ENCODE peak calls at places on chromosomes 6 and 20, in eight cellular contexts. F is esophagus squamous epithelium, A is fibroblast of mammary gland, I is uterus, M is AG10803, R is colonic mucosa, K is OCI-LY7, Y is foreskin fibroblast. P is an unnamed sample.

GRCh38 chr20:15682690-15683089 is 890.6 kb downstream of the KIF16B start:
- DNase-seq in F (no peak), A (peak; percentile 4), I (no peak), M (no peak), R (no peak), K (no peak), Y (peak; percentile 41), P (peak; percentile 3)

GRCh38 chr6:154478021-154478651 is 32.3 kb downstream of the CNKSR3 start:
- DNase-seq in F (no peak), A (no peak), I (peak; percentile 34), M (no peak), R (no peak), K (no peak), Y (peak; percentile 44), P (no peak)

GRCh38 chr20:59751075-59751711 is 146.9 kb downstream of the PHACTR3 start:
- DNase-seq in F (no peak), A (peak; percentile 41), I (peak; percentile 22), M (peak; percentile 79), R (peak; percentile 64), K (peak; percentile 20), Y (peak; percentile 50), P (peak; percentile 29)

GRCh38 chr6:54386295-54386694 is 78.1 kb downstream of the TINAG start:
- DNase-seq in F (no peak), A (no peak), I (no peak), M (no peak), R (no peak), K (no peak), Y (no peak), P (no peak)

GRCh38 chr20:1383621-1384404 is 9.0 kb downstream of the FKBP1A start:
- DNase-seq in F (no peak), A (no peak), I (no peak), M (no peak), R (no peak), K (no peak), Y (no peak), P (no peak)

GRCh38 chr6:27126815-27127537 is 120.5 kb upstream of the PRSS16 start:
- DNase-seq in F (peak; percentile 33), A (peak; percentile 92), I (peak; percentile 93), M (peak; percentile 89), R (peak; percentile 95), K (peak; percentile 88), Y (peak; percentile 97), P (peak; percentile 95)

GRCh38 chr20:37335642-37336368 is 10.1 kb upstream of the SRC start:
- DNase-seq in F (no peak), A (peak; percentile 39), I (no peak), M (no peak), R (no peak), K (no peak), Y (peak; percentile 44), P (no peak)

GRCh38 chr20:25580711-25581110 is 4.6 kb downstream of the NINL start:
- DNase-seq in F (no peak), A (peak; percentile 54), I (no peak), M (peak; percentile 43), R (no peak), K (no peak), Y (peak; percentile 38), P (peak; percentile 44)

GRCh38 chr6:157410088-157410487 is 29.1 kb downstream of the ZDHHC14 start:
- DNase-seq in F (no peak), A (no peak), I (no peak), M (peak; percentile 49), R (no peak), K (no peak), Y (peak; percentile 10), P (peak; percentile 37)

GRCh38 chr6:116530436-116530835 is 15.0 kb downstream of the TRAPPC3L start:
- DNase-seq in F (no peak), A (no peak), I (no peak), M (no peak), R (no peak), K (no peak), Y (no peak), P (no peak)

GRCh38 chr6:111890981-111891380 is 17.7 kb upstream of the FYN start:
- DNase-seq in F (no peak), A (no peak), I (no peak), M (peak; percentile 60), R (no peak), K (no peak), Y (peak; percentile 39), P (no peak)

GRCh38 chr6:5838656-5839396 is 167.9 kb downstream of the NRN1 start:
- DNase-seq in F (no peak), A (no peak), I (no peak), M (no peak), R (no peak), K (no peak), Y (no peak), P (no peak)

GRCh38 chr6:154535146-154535545 is 24.7 kb upstream of the CNKSR3 start:
- DNase-seq in F (no peak), A (no peak), I (no peak), M (no peak), R (no peak), K (no peak), Y (peak; percentile 31), P (peak; percentile 33)

GRCh38 chr6:90464507-90464906 is 122.4 kb downstream of the MAP3K7 start:
- DNase-seq in F (no peak), A (no peak), I (no peak), M (no peak), R (no peak), K (no peak), Y (no peak), P (no peak)

GRCh38 chr6:119880840-119881239 is 531.3 kb upstream of the MAN1A1 start:
- DNase-seq in F (no peak), A (peak; percentile 40), I (no peak), M (no peak), R (no peak), K (no peak), Y (peak; percentile 4), P (no peak)

GRCh38 chr6:47196113-47196512 is 113.6 kb downstream of the TNFRSF21 start:
- DNase-seq in F (no peak), A (peak; percentile 28), I (no peak), M (no peak), R (no peak), K (no peak), Y (no peak), P (no peak)

GRCh38 chr20:20824924-20825584 is 112.6 kb upstream of the RALGAPA2 start:
- DNase-seq in F (no peak), A (peak; percentile 34), I (peak; percentile 30), M (peak; percentile 12), R (peak; percentile 75), K (peak; percentile 44), Y (peak; percentile 4), P (peak; percentile 47)

GRCh38 chr6:56661298-56661697 is 18.6 kb upstream of the DST start:
- DNase-seq in F (no peak), A (no peak), I (no peak), M (no peak), R (no peak), K (no peak), Y (no peak), P (no peak)

GRCh38 chr6:128363424-128363823 is 157.0 kb downstream of the PTPRK start:
- DNase-seq in F (no peak), A (no peak), I (no peak), M (no peak), R (no peak), K (no peak), Y (no peak), P (no peak)

GRCh38 chr20:47296950-47297349 is 59.5 kb downstream of the ZMYND8 start:
- DNase-seq in F (no peak), A (no peak), I (no peak), M (no peak), R (no peak), K (no peak), Y (no peak), P (peak; percentile 41)
- TF ChIP-seq CTCF in F (no peak), A (no peak), I (no peak), M (no peak), R (no peak), K (peak; percentile 49), Y (no peak), P (no peak)

GRCh38 chr20:53423587-53424146 is 170.0 kb downstream of the ZNF217 start:
- DNase-seq in F (no peak), A (no peak), I (no peak), M (no peak), R (no peak), K (no peak), Y (no peak), P (no peak)
- H3K4me3 ChIP-seq in F (no peak overlapping the region), A (no peak overlapping the region), I (no peak overlapping the region), M (no peak overlapping the region), R (no peak overlapping the region), K (no peak overlapping the region), Y (no peak overlapping the region), P (no peak overlapping the region)

DNA sequence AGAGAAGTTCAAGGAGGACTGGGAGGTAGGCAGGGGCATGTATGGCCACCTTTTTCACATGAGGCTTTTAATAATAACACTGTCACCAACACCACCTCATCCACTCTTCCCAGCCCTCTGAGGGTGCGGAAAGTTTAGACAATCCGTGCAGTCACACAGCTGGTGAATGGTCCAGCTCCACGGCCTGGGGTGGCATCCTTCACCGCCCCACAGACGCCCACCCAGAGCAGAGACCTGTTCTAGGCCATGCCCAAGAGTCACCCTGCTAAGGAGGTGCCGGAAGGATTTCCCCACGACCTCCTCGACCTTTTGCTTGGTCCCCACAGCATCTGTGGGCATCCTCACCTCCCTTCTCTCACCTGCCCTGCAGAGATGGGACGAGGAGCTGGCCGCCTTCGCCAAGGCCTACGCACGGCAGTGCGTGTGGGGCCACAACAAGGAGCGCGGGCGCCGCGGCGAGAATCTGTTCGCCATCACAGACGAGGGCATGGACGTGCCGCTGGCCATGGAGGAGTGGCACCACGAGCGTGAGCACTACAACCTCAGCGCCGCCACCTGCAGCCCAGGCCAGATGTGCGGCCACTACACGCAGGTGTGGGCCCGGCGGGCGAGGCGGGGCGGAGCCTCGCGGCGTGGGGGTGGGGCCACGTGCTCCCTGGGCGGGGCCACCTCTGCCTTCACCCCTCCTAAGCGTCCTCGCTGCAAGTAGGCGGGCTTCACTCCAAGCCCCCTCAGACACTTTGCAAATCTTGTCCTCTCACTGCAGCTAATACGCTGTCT is 4.4 kb downstream of the PI16 start:
- DNase-seq in F (no peak), A (no peak), I (no peak), M (no peak), R (no peak), K (no peak), Y (no peak), P (no peak)
- TF ChIP-seq CTCF in F (no peak), A (no peak), I (no peak), M (no peak), R (no peak), K (no peak), Y (no peak), P (no peak)

GRCh38 chr6:106145741-106146227 is 59.6 kb downstream of the PRDM1 start:
- DNase-seq in F (no peak), A (peak; percentile 33), I (no peak), M (no peak), R (no peak), K (peak; percentile 37), Y (peak; percentile 22), P (no peak)
- H3K4me3 ChIP-seq in F (no peak overlapping the region), A (no peak overlapping the region), I (no peak overlapping the region), M (no peak overlapping the region), R (no peak overlapping the region), K (peak overlapping the region; percentile 0), Y (no peak overlapping the region), P (no peak overlapping the region)